ENCODE peak calls at places on chromosome 1, in ten cellular contexts. D is ovary, Z is GM20000, Q is lower leg skin, N is kidney, O is breast epithelium, T is PC-3, S is tibial artery, L is MM.1S, U is fibroblast of the aortic adventitia. A is an unnamed sample.
A peak's percentile ranks its signal among the peaks of the same experiment; 100 is the strongest.

GRCh38 chr1:36133484-36133883 is 8.5 kb upstream of the COL8A2 start:
- DNase-seq in T (peak; percentile 95), L (no peak), N (peak; percentile 93), D (peak; percentile 68), O (no peak), Z (no peak), U (peak; percentile 98), S (peak; percentile 74), Q (peak; percentile 76), A (no peak)

GRCh38 chr1:118445156-118445555 is 260.1 kb upstream of the SPAG17 start:
- DNase-seq in Q (no peak), L (no peak), N (no peak), D (no peak), O (no peak), S (no peak), U (no peak), Z (no peak), T (no peak), A (no peak)

GRCh38 chr1:212667223-212668139 is 32.2 kb downstream of the BATF3 start:
- DNase-seq in T (peak; percentile 98), L (no peak), S (peak; percentile 65), N (no peak), U (peak; percentile 94), Q (peak; percentile 73), O (peak; percentile 61), D (no peak), Z (peak; percentile 46), A (peak; percentile 52)

GRCh38 chr1:21165632-21166031 is 11.1 kb downstream of the EIF4G3 start:
- DNase-seq in D (no peak), Q (no peak), S (no peak), L (no peak), T (no peak), O (no peak), Z (no peak), U (no peak), N (no peak), A (no peak)

GRCh38 chr1:5513891-5514515 is 478.2 kb downstream of the NPHP4 start:
- DNase-seq in U (no peak), N (peak; percentile 69), T (peak; percentile 18), Z (no peak), S (no peak), O (no peak), Q (no peak), D (no peak), L (no peak), A (no peak)

GRCh38 chr1:101237229-101237837 is 514 bp downstream of the S1PR1 start:
- DNase-seq in Z (peak; percentile 16), T (peak; percentile 50), O (peak; percentile 29), S (peak; percentile 34), Q (no peak), D (no peak), U (peak; percentile 68), N (no peak), L (no peak), A (peak; percentile 28)

GRCh38 chr1:89823679-89824292 is 3.0 kb downstream of the LRRC8D start:
- DNase-seq in Z (no peak), S (no peak), U (no peak), T (no peak), N (no peak), L (no peak), Q (no peak), D (no peak), O (no peak), A (no peak)

GRCh38 chr1:58864654-58865053 is 80.8 kb upstream of the JUN start:
- DNase-seq in D (no peak), S (no peak), L (no peak), O (no peak), Q (no peak), U (peak; percentile 43), T (no peak), Z (no peak), N (no peak), A (no peak)

GRCh38 chr1:143735764-143736461 is 235.9 kb downstream of the FAM72C start:
- DNase-seq in N (peak; percentile 77), Q (no peak), U (no peak), D (no peak), Z (no peak), L (no peak), T (no peak), S (no peak), O (peak; percentile 15), A (no peak)

GRCh38 chr1:211680752-211681327 is 5.4 kb upstream of the NEK2 start:
- DNase-seq in D (peak; percentile 65), N (peak; percentile 85), O (peak; percentile 40), L (peak; percentile 94), U (peak; percentile 91), Z (peak; percentile 73), S (peak; percentile 49), Q (peak; percentile 45), T (peak; percentile 94), A (peak; percentile 78)

GRCh38 chr1:53587252-53587992 is 128.2 kb downstream of the DMRTB1 start:
- DNase-seq in L (no peak), Q (no peak), N (no peak), S (no peak), Z (no peak), U (no peak), T (no peak), D (no peak), O (no peak), A (no peak)

GRCh38 chr1:17059391-17060128 is 5.7 kb upstream of the SDHB start:
- DNase-seq in D (peak; percentile 64), Q (peak; percentile 25), O (peak; percentile 50), S (peak; percentile 27), L (peak; percentile 58), T (peak; percentile 78), Z (peak; percentile 60), U (peak; percentile 81), N (peak; percentile 82), A (peak; percentile 56)

GRCh38 chr1:19620786-19621185 is 23.3 kb upstream of the NBL1 start:
- DNase-seq in S (no peak), L (no peak), U (peak; percentile 88), D (no peak), Q (no peak), N (no peak), O (no peak), Z (no peak), T (no peak), A (no peak)

GRCh38 chr1:46153228-46153627 is 20.8 kb upstream of the PIK3R3 start:
- DNase-seq in S (no peak), U (no peak), T (no peak), D (no peak), Z (no peak), N (no peak), L (no peak), Q (no peak), O (no peak), A (no peak)

GRCh38 chr1:77900687-77901293 is 12.4 kb downstream of the NEXN start:
- DNase-seq in T (peak; percentile 69), D (peak; percentile 25), L (peak; percentile 31), S (peak; percentile 37), U (peak; percentile 81), Z (peak; percentile 43), Q (no peak), O (no peak), N (no peak), A (peak; percentile 30)

GRCh38 chr1:98884864-98885263 is 119.8 kb downstream of the PLPPR5 start:
- DNase-seq in O (no peak), D (no peak), N (no peak), L (no peak), S (no peak), Q (no peak), Z (no peak), U (peak; percentile 7), T (peak; percentile 54), A (no peak)
- TF ChIP-seq CTCF in O (no peak), D (no peak), N (no peak), L (no peak), S (no peak), Q (no peak), Z (no peak), U (no peak), T (peak; percentile 60), A (no peak)

DNA sequence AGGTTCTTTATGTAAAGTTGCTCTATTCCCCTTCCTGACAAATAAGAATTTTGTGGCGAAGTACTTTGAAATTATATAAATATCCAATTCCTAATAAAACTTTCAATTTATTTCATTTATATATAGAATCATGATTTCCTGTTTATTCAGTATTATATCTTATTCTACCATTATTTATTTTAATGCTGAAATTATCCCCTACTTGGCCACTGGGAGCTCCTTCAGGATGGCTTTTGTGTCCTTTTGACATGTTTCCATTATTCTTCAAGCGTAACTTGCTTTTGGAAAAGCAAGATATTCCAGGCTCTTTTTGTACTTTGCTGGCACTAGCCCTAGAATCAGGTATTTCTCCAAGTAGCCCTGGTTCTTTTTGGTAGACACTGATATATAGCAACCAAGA is 67.2 kb upstream of the CACYBP start:
- DNase-seq in N (no peak), Z (no peak), S (no peak), D (no peak), O (no peak), U (no peak), T (no peak), L (no peak), Q (no peak), A (no peak)
- TF ChIP-seq CTCF in N (no peak), Z (no peak), S (no peak), D (no peak), O (no peak), U (peak; percentile 16), T (no peak), L (no peak), Q (no peak), A (no peak)

GRCh38 chr1:153353226-153353947 is 4.3 kb upstream of the S100A9 start:
- DNase-seq in T (peak; percentile 65), Q (no peak), O (peak; percentile 12), Z (peak; percentile 42), D (peak; percentile 34), N (no peak), U (peak; percentile 6), S (no peak), L (no peak), A (no peak)
- TF ChIP-seq CTCF in T (peak; percentile 90), Q (no peak), O (no peak), Z (peak; percentile 28), D (no peak), N (no peak), U (peak; percentile 45), S (no peak), L (peak; percentile 50), A (peak; percentile 50)

GRCh38 chr1:109477821-109478220 is 5.9 kb upstream of the ATXN7L2 start:
- DNase-seq in T (peak; percentile 5), Z (no peak), Q (no peak), N (no peak), O (no peak), D (no peak), U (no peak), L (no peak), S (no peak), A (no peak)

GRCh38 chr1:109472779-109473178 is 6.4 kb downstream of the SYPL2 start:
- DNase-seq in D (no peak), L (no peak), N (no peak), Q (no peak), O (no peak), Z (no peak), T (no peak), U (no peak), S (no peak), A (no peak)

GRCh38 chr1:109475261-109475660 is 8.4 kb upstream of the ATXN7L2 start:
- DNase-seq in Q (no peak), U (no peak), N (no peak), O (no peak), Z (no peak), L (no peak), S (no peak), D (no peak), T (no peak), A (no peak)

GRCh38 chr1:109476825-109477224 is 6.9 kb upstream of the ATXN7L2 start:
- DNase-seq in T (no peak), D (no peak), Q (no peak), S (no peak), Z (no peak), O (no peak), L (no peak), U (no peak), N (no peak), A (no peak)

GRCh38 chr1:109474697-109475096 is 8.4 kb downstream of the SYPL2 start:
- DNase-seq in L (no peak), O (no peak), D (no peak), U (no peak), Q (no peak), S (no peak), T (no peak), N (no peak), Z (no peak), A (no peak)
- TF ChIP-seq CTCF in L (no peak), O (no peak), D (no peak), U (no peak), Q (no peak), S (no peak), T (no peak), N (no peak), Z (no peak), A (no peak)

A was measured in GM13977.